ENCODE peak calls at places on chromosomes 4 and X, in nine cellular contexts. U is NCI-H510A; X is anterior cingulate cortex; J is H9; T is stimulated activated CD4-positive, alpha-beta T cell treated with anti-CD3 and anti-CD28 coated beads, Interleukin-15, amount 100 ng/mL, for 1 hour; C is tibial nerve; P is AG09309; V is Panc1; R is germinal center. S is an unnamed sample.

GRCh38 chr4:133402616-133403015 is 253.5 kb downstream of the PCDH10 start:
- DNase-seq in U (no peak), P (no peak), T (no peak), C (no peak), X (no peak), R (no peak), J (no peak), V (no peak), S (no peak)

GRCh38 chr4:181017038-181017437 is 1226.2 kb upstream of the TENM3 start:
- DNase-seq in J (no peak), U (no peak), P (no peak), X (no peak), C (no peak), R (no peak), V (no peak), T (no peak), S (no peak)

GRCh38 chr4:24164054-24164453 is 274.2 kb upstream of the PPARGC1A start:
- DNase-seq in V (no peak), C (no peak), U (no peak), P (no peak), J (no peak), X (no peak), T (no peak), R (no peak), S (no peak)

GRCh38 chrX:134537179-134537945 is 77.4 kb downstream of the HPRT1 start:
- DNase-seq in T (no peak), V (no peak), C (no peak), J (no peak), X (no peak), U (no peak), P (no peak), R (no peak), S (no peak)

GRCh38 chr4:147049940-147050852 is 104.5 kb upstream of the TTC29 start:
- DNase-seq in X (no peak), C (no peak), V (no peak), U (no peak), T (no peak), R (no peak), P (no peak), J (no peak), S (no peak)

GRCh38 chr4:10006236-10006603 is 15.1 kb downstream of the SLC2A9 start:
- DNase-seq in X (no peak), T (no peak), J (no peak), P (peak; percentile 27), C (no peak), V (peak; percentile 42), R (peak; percentile 62), U (no peak), S (peak; percentile 86)

GRCh38 chr4:154877110-154877760 is 96.2 kb downstream of the RBM46 start:
- DNase-seq in P (no peak), X (no peak), C (no peak), U (no peak), J (no peak), T (no peak), R (no peak), V (no peak), S (no peak)

GRCh38 chr4:125801373-125801772 is 486.6 kb downstream of the FAT4 start:
- DNase-seq in C (no peak), T (no peak), J (no peak), X (no peak), U (no peak), P (no peak), R (no peak), V (no peak), S (no peak)

GRCh38 chr4:173038192-173038896 is 130.3 kb upstream of the GALNT7 start:
- DNase-seq in X (no peak), U (no peak), T (no peak), C (no peak), R (no peak), J (no peak), P (no peak), V (no peak), S (no peak)

GRCh38 chr4:53932784-53933183 is 131.6 kb downstream of the CHIC2 start:
- DNase-seq in U (no peak), X (no peak), T (no peak), P (peak; percentile 83), V (no peak), R (no peak), J (no peak), C (no peak), S (peak; percentile 10)

GRCh38 chrX:19272452-19272851 is 71.3 kb upstream of the PDHA1 start:
- DNase-seq in U (no peak), T (no peak), J (no peak), V (no peak), R (no peak), X (no peak), P (no peak), C (no peak), S (no peak)

GRCh38 chr4:25310066-25310824 is 2.3 kb upstream of the ZCCHC4 start:
- DNase-seq in U (no peak), X (no peak), P (no peak), V (no peak), T (no peak), C (no peak), R (no peak), J (no peak), S (no peak)